ENCODE peak calls at places on chromosomes 6 and 20, in ten cellular contexts. B is foreskin fibroblast, M is B cell, F is left ventricle myocardium inferior, J is GM10248, X is cardiac fibroblast, K is pancreas, N is ovary, H is neural crest cell, Z is adrenal gland. C is an unnamed sample.

GRCh38 chr6:168695701-168696100 is 254.7 kb downstream of the SMOC2 start:
- DNase-seq in J (no peak), M (no peak), K (no peak), F (no peak), H (no peak), Z (no peak), B (no peak), X (no peak), N (no peak), C (no peak)

GRCh38 chr6:125798734-125799510 is 8.2 kb downstream of the NCOA7 start:
- DNase-seq in B (peak; percentile 38), Z (no peak), K (no peak), F (no peak), X (no peak), H (no peak), M (no peak), N (no peak), J (peak; percentile 69), C (no peak)

GRCh38 chr6:169096326-169096882 is 157.2 kb downstream of the THBS2 start:
- DNase-seq in N (no peak), B (peak; percentile 47), X (no peak), M (no peak), H (no peak), J (no peak), K (no peak), Z (no peak), F (no peak), C (no peak)

GRCh38 chr6:12150812-12151432 is 138.8 kb downstream of the HIVEP1 start:
- DNase-seq in J (no peak), X (no peak), H (no peak), N (no peak), F (no peak), B (peak; percentile 28), K (no peak), M (no peak), Z (no peak), C (no peak)

GRCh38 chr20:5680227-5680626 is 70.0 kb upstream of the SHLD1 start:
- DNase-seq in J (no peak), M (no peak), Z (no peak), F (no peak), X (no peak), H (no peak), B (no peak), N (no peak), K (no peak), C (no peak)

GRCh38 chr6:129084406-129084805 is 201.5 kb downstream of the LAMA2 start:
- DNase-seq in K (no peak), F (no peak), N (no peak), M (no peak), Z (no peak), X (no peak), J (no peak), B (no peak), H (no peak), C (no peak)

GRCh38 chr6:90249458-90249857 is 47.2 kb downstream of the BACH2 start:
- DNase-seq in N (no peak), X (no peak), H (no peak), Z (no peak), M (no peak), F (no peak), J (no peak), B (no peak), K (no peak), C (no peak)

GRCh38 chr20:49270177-49270576 is 7.7 kb downstream of the ZNFX1 start:
- DNase-seq in K (no peak), H (no peak), M (no peak), F (no peak), X (peak; percentile 48), Z (no peak), N (no peak), J (no peak), B (peak; percentile 78), C (no peak)

GRCh38 chr6:26284537-26285142 is 80.4 kb upstream of the BTN3A2 start:
- DNase-seq in J (no peak), B (peak; percentile 77), Z (peak; percentile 67), M (peak; percentile 63), K (no peak), F (peak; percentile 41), X (peak; percentile 73), N (peak; percentile 64), H (peak; percentile 39), C (peak; percentile 74)

GRCh38 chr20:33162753-33163152 is 5.2 kb upstream of the BPIFA2 start:
- DNase-seq in H (no peak), M (no peak), Z (no peak), N (no peak), K (no peak), X (no peak), F (no peak), J (no peak), B (no peak), C (no peak)

GRCh38 chr6:118894425-118895240 is 681 bp downstream of the ASF1A start:
- DNase-seq in B (peak; percentile 86), J (peak; percentile 74), K (peak; percentile 85), N (peak; percentile 80), F (peak; percentile 72), Z (peak; percentile 79), H (peak; percentile 52), M (peak; percentile 74), X (peak; percentile 78), C (peak; percentile 72)

GRCh38 chr6:131205891-131206290 is 70.6 kb downstream of the AKAP7 start:
- DNase-seq in N (no peak), H (no peak), Z (no peak), B (no peak), X (no peak), M (no peak), J (no peak), K (no peak), F (no peak), C (no peak)
- TF ChIP-seq CTCF in N (no peak), H (no peak), Z (no peak), B (no peak), X (no peak), M (no peak), J (no peak), K (no peak), F (no peak), C (no peak)

DNA sequence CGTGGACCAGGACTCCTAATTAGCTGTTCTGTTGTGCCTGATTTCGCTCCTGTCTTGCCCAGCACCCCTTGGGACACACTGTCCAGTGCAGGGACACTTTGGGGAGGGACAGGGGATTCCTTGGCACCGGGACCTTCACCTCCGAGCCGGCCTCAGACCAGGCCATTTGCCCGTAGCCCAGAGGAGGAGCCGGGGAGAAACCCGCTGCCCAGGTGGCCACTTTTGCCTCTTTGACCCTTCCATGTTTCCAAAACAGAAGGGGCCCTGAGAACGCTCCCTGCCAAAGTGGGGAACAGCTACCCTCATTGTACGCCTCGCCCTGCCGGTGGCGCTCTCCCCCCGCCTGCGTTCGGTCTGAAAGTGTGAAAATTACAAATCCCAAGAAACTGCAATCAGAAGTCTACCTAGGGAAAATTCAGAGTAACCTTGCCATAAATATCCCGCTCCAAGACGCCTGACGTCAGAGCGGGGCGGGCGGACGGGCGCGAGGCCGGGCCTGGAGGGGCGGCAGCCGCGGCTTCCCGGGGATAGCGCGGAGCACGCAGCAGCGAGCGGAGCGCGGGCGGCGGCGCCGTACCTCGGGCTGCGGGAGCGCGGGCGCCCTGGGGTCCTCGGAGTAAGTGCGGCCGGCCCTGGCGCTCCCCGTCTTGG is at the start of gene DAAM2:
- DNase-seq in N (peak; percentile 81), Z (peak; percentile 54), M (no peak), J (no peak), F (peak; percentile 73), H (peak; percentile 47), K (peak; percentile 78), B (peak; percentile 81), X (peak; percentile 75), C (peak; percentile 42)
- TF ChIP-seq CTCF in N (no peak), Z (no peak), M (no peak), J (no peak), F (peak; percentile 25), H (no peak), K (no peak), B (peak; percentile 24), X (no peak), C (peak; percentile 46)

GRCh38 chr6:43505718-43506117 is 4.4 kb downstream of the LRRC73 start:
- DNase-seq in X (no peak), N (no peak), H (no peak), Z (no peak), M (no peak), B (no peak), J (no peak), K (no peak), F (no peak), C (no peak)
- TF ChIP-seq CTCF in X (no peak), N (no peak), H (no peak), Z (no peak), M (no peak), B (no peak), J (no peak), K (no peak), F (no peak), C (no peak)

GRCh38 chr20:56400001-56400640 is 7.7 kb downstream of the CSTF1 start:
- DNase-seq in N (no peak), H (peak; percentile 55), J (peak; percentile 58), M (peak; percentile 54), F (no peak), B (peak; percentile 91), X (peak; percentile 91), Z (no peak), K (no peak), C (peak; percentile 80)
- TF ChIP-seq CTCF in N (peak; percentile 45), H (peak; percentile 89), J (peak; percentile 68), M (peak; percentile 96), F (peak; percentile 87), B (peak; percentile 77), X (peak; percentile 77), Z (peak; percentile 77), K (peak; percentile 73), C (peak; percentile 77)